ENCODE peak calls at places on chromosomes 16 and 17, in five cellular contexts. One of them, this sample, is unnamed.

GRCh38 chr16:3952342-3953131 is 72.0 kb upstream of the CREBBP start:
- DNase-seq in PC-9: no peak
- DNase-seq in Panc1: no peak
- DNase-seq in ovary: no peak
- DNase-seq in hepatocyte: no peak
- DNase-seq in this sample: no peak

GRCh38 chr17:81950501-81950900 is 3.5 kb upstream of the MYADML2 start:
- DNase-seq in ovary: no peak
- DNase-seq in PC-9: no peak
- DNase-seq in Panc1: no peak
- DNase-seq in hepatocyte: no peak
- DNase-seq in this sample: no peak

GRCh38 chr17:1957037-1957436 is 68.1 kb downstream of the RTN4RL1 start:
- DNase-seq in Panc1: no peak
- DNase-seq in hepatocyte: no peak
- DNase-seq in PC-9: no peak
- DNase-seq in ovary: no peak
- DNase-seq in this sample: no peak

GRCh38 chr16:13390093-13390985 is 488.9 kb downstream of the SHISA9 start:
- DNase-seq in PC-9: no peak
- DNase-seq in hepatocyte: no peak
- DNase-seq in Panc1: no peak
- DNase-seq in ovary: no peak
- DNase-seq in this sample: no peak

GRCh38 chr16:81384006-81384405 is 60.6 kb upstream of the CMIP start:
- DNase-seq in Panc1: no peak
- DNase-seq in PC-9: no peak
- DNase-seq in ovary: no peak
- DNase-seq in hepatocyte: no peak
- DNase-seq in this sample: no peak

GRCh38 chr16:9854665-9855064 is 327.6 kb downstream of the GRIN2A start:
- DNase-seq in PC-9: no peak
- DNase-seq in Panc1: no peak
- DNase-seq in hepatocyte: peak; percentile 32
- DNase-seq in ovary: no peak
- DNase-seq in this sample: no peak

GRCh38 chr17:57369509-57369945 is 113.2 kb downstream of the MSI2 start:
- DNase-seq in Panc1: no peak
- DNase-seq in hepatocyte: no peak
- DNase-seq in PC-9: no peak
- DNase-seq in ovary: no peak
- DNase-seq in this sample: no peak

GRCh38 chr17:60345233-60345632 is 46.7 kb downstream of the USP32 start:
- DNase-seq in ovary: no peak
- DNase-seq in PC-9: no peak
- DNase-seq in Panc1: no peak
- DNase-seq in hepatocyte: no peak
- DNase-seq in this sample: no peak

GRCh38 chr17:17824780-17825614 is 11.8 kb downstream of the SREBF1 start:
- DNase-seq in ovary: peak; percentile 89
- DNase-seq in Panc1: no peak
- DNase-seq in hepatocyte: no peak
- DNase-seq in PC-9: no peak
- DNase-seq in this sample: no peak

GRCh38 chr17:78337244-78338109 is 22.4 kb downstream of the SOCS3 start:
- DNase-seq in ovary: no peak
- DNase-seq in Panc1: no peak
- DNase-seq in PC-9: peak; percentile 71
- DNase-seq in hepatocyte: no peak
- DNase-seq in this sample: no peak

GRCh38 chr17:8362651-8363332 is 13.7 kb downstream of the KRABD2 start:
- DNase-seq in Panc1: no peak
- DNase-seq in PC-9: no peak
- DNase-seq in hepatocyte: no peak
- DNase-seq in ovary: no peak
- DNase-seq in this sample: no peak

GRCh38 chr17:28475151-28475900 is 1.9 kb downstream of the SLC13A2 start:
- DNase-seq in PC-9: peak; percentile 57
- DNase-seq in Panc1: no peak
- DNase-seq in ovary: no peak
- DNase-seq in hepatocyte: peak; percentile 67
- DNase-seq in this sample: no peak

GRCh38 chr17:82570282-82570681 is 50.8 kb downstream of the FOXK2 start:
- DNase-seq in ovary: no peak
- DNase-seq in PC-9: no peak
- DNase-seq in Panc1: no peak
- DNase-seq in hepatocyte: no peak
- DNase-seq in this sample: no peak

GRCh38 chr17:82898976-82899514 is 59.2 kb upstream of the ZNF750 start:
- DNase-seq in PC-9: no peak
- DNase-seq in ovary: no peak
- DNase-seq in Panc1: no peak
- DNase-seq in hepatocyte: no peak
- DNase-seq in this sample: no peak

GRCh38 chr17:10018461-10018891 is 113.4 kb upstream of the RCVRN start:
- DNase-seq in PC-9: no peak
- DNase-seq in Panc1: no peak
- DNase-seq in hepatocyte: no peak
- DNase-seq in ovary: no peak
- DNase-seq in this sample: no peak

GRCh38 chr16:57003439-57004386 is 14.4 kb downstream of the NLRC5 start:
- DNase-seq in Panc1: no peak
- DNase-seq in ovary: no peak
- DNase-seq in hepatocyte: no peak
- DNase-seq in PC-9: no peak
- DNase-seq in this sample: no peak

GRCh38 chr17:73973881-73974409 is 229.5 kb upstream of the RPL38 start:
- DNase-seq in hepatocyte: no peak
- DNase-seq in ovary: no peak
- DNase-seq in Panc1: no peak
- DNase-seq in PC-9: no peak
- DNase-seq in this sample: no peak

GRCh38 chr17:62800580-62800979 is 7.5 kb downstream of the MARCHF10 start:
- DNase-seq in ovary: no peak
- DNase-seq in PC-9: peak; percentile 98
- DNase-seq in Panc1: no peak
- DNase-seq in hepatocyte: peak; percentile 61
- DNase-seq in this sample: peak; percentile 60

GRCh38 chr17:63382136-63382535 is 64.0 kb downstream of the CYB561 start:
- DNase-seq in hepatocyte: no peak
- DNase-seq in ovary: no peak
- DNase-seq in PC-9: no peak
- DNase-seq in Panc1: no peak
- DNase-seq in this sample: no peak

GRCh38 chr17:13537871-13538643 is 63.7 kb downstream of the HS3ST3A1 start:
- DNase-seq in hepatocyte: no peak
- DNase-seq in PC-9: no peak
- DNase-seq in ovary: no peak
- DNase-seq in Panc1: no peak
- DNase-seq in this sample: no peak

GRCh38 chr17:57357830-57358426 is 101.6 kb downstream of the MSI2 start:
- DNase-seq in hepatocyte: no peak
- DNase-seq in PC-9: peak; percentile 95
- DNase-seq in Panc1: no peak
- DNase-seq in ovary: no peak
- DNase-seq in this sample: peak; percentile 84

GRCh38 chr17:64216385-64217248 is 46.4 kb downstream of the TEX2 start:
- DNase-seq in PC-9: no peak
- DNase-seq in hepatocyte: peak; percentile 63
- DNase-seq in Panc1: no peak
- DNase-seq in ovary: peak; percentile 52
- DNase-seq in this sample: no peak

GRCh38 chr17:1714980-1715802 is 5.0 kb upstream of the TLCD2 start:
- DNase-seq in ovary: peak; percentile 91
- DNase-seq in Panc1: no peak
- DNase-seq in hepatocyte: peak; percentile 95
- DNase-seq in PC-9: peak; percentile 84
- DNase-seq in this sample: peak; percentile 55

GRCh38 chr17:36747861-36748260 is 146.5 kb downstream of the MRM1 start:
- DNase-seq in Panc1: no peak
- DNase-seq in ovary: no peak
- DNase-seq in hepatocyte: no peak
- DNase-seq in PC-9: no peak
- DNase-seq in this sample: no peak

GRCh38 chr16:30533748-30534367 is 800 bp downstream of the ZNF747 start:
- DNase-seq in ovary: no peak
- DNase-seq in hepatocyte: no peak
- DNase-seq in PC-9: no peak
- DNase-seq in Panc1: no peak
- DNase-seq in this sample: no peak

GRCh38 chr17:44008205-44008909 is 3.9 kb downstream of the NAGS start:
- DNase-seq in Panc1: no peak
- DNase-seq in PC-9: no peak
- DNase-seq in ovary: no peak
- DNase-seq in hepatocyte: no peak
- DNase-seq in this sample: no peak

GRCh38 chr17:59330314-59330942 is 1.0 kb upstream of the YPEL2 start:
- DNase-seq in PC-9: peak; percentile 44
- DNase-seq in ovary: peak; percentile 26
- DNase-seq in hepatocyte: peak; percentile 80
- DNase-seq in Panc1: no peak
- DNase-seq in this sample: no peak

GRCh38 chr17:79023180-79023705 is 726 bp upstream of the C1QTNF1 start:
- DNase-seq in ovary: no peak
- DNase-seq in Panc1: no peak
- DNase-seq in hepatocyte: no peak
- DNase-seq in PC-9: no peak
- DNase-seq in this sample: no peak

GRCh38 chr16:53781023-53781605 is 77.2 kb downstream of the FTO start:
- DNase-seq in Panc1: no peak
- DNase-seq in PC-9: peak; percentile 85
- DNase-seq in hepatocyte: no peak
- DNase-seq in ovary: no peak
- DNase-seq in this sample: peak; percentile 40

GRCh38 chr17:17467720-17468119 is 9.1 kb upstream of the MED9 start:
- DNase-seq in Panc1: no peak
- DNase-seq in ovary: no peak
- DNase-seq in PC-9: no peak
- DNase-seq in hepatocyte: peak; percentile 74
- DNase-seq in this sample: no peak

GRCh38 chr16:10876799-10877341 is at the start of gene CIITA:
- DNase-seq in ovary: no peak
- DNase-seq in PC-9: peak; percentile 68
- DNase-seq in Panc1: peak; percentile 17
- DNase-seq in hepatocyte: no peak
- DNase-seq in this sample: peak; percentile 74

DNA sequence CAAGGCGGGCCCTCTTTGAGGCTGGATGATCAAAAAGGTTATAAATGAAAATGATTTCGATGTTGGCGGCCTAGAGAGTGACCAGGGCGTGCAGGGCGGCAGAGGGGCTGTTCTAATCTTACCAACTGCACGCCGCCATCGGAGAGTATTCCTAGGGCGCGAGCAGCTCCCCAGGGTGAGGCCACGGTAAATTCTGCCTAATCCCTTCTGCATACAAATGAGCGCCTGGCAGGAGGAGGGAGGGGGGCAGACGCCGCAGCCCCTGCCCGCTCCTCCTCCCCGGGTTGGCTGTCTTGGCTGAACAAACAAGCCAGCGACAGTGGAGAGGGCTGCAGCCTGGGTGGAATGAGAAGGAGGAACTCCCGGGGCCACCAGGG is 183.5 kb downstream of the C16orf78 start:
- DNase-seq in ovary: no peak
- DNase-seq in Panc1: no peak
- DNase-seq in hepatocyte: peak; percentile 38
- DNase-seq in PC-9: no peak
- DNase-seq in this sample: no peak
- H3K27ac ChIP-seq in ovary: no peak overlapping the region
- H3K27ac ChIP-seq in Panc1: no peak overlapping the region
- H3K27ac ChIP-seq in hepatocyte: peak overlapping the region; percentile 40
- H3K27ac ChIP-seq in PC-9: no peak overlapping the region
- H3K27ac ChIP-seq in this sample: no peak overlapping the region

GRCh38 chr16:85541619-85542547 is 71.2 kb upstream of the GSE1 start:
- DNase-seq in hepatocyte: no peak
- DNase-seq in PC-9: no peak
- DNase-seq in Panc1: no peak
- DNase-seq in ovary: no peak
- DNase-seq in this sample: no peak
- H3K27ac ChIP-seq in hepatocyte: peak overlapping the region; percentile 12
- H3K27ac ChIP-seq in PC-9: no peak overlapping the region
- H3K27ac ChIP-seq in Panc1: no peak overlapping the region
- H3K27ac ChIP-seq in ovary: no peak overlapping the region
- H3K27ac ChIP-seq in this sample: no peak overlapping the region

GRCh38 chr16:67750466-67750865 is 31.4 kb upstream of the GFOD2 start:
- DNase-seq in ovary: no peak
- DNase-seq in Panc1: no peak
- DNase-seq in hepatocyte: no peak
- DNase-seq in PC-9: no peak
- DNase-seq in this sample: no peak
- H3K27ac ChIP-seq in ovary: no peak overlapping the region
- H3K27ac ChIP-seq in Panc1: no peak overlapping the region
- H3K27ac ChIP-seq in hepatocyte: no peak overlapping the region
- H3K27ac ChIP-seq in PC-9: no peak overlapping the region
- H3K27ac ChIP-seq in this sample: no peak overlapping the region

GRCh38 chr17:31470592-31470991 is 79.1 kb downstream of the RAB11FIP4 start:
- DNase-seq in ovary: no peak
- DNase-seq in hepatocyte: no peak
- DNase-seq in Panc1: no peak
- DNase-seq in PC-9: no peak
- DNase-seq in this sample: no peak

GRCh38 chr17:31469959-31470358 is 78.5 kb downstream of the RAB11FIP4 start:
- DNase-seq in hepatocyte: no peak
- DNase-seq in PC-9: no peak
- DNase-seq in Panc1: no peak
- DNase-seq in ovary: no peak
- DNase-seq in this sample: no peak

GRCh38 chr17:31472137-31472536 is 80.7 kb downstream of the RAB11FIP4 start:
- DNase-seq in hepatocyte: no peak
- DNase-seq in PC-9: no peak
- DNase-seq in Panc1: no peak
- DNase-seq in ovary: no peak
- DNase-seq in this sample: no peak

GRCh38 chr17:31466096-31466495 is 74.6 kb downstream of the RAB11FIP4 start:
- DNase-seq in PC-9: no peak
- DNase-seq in hepatocyte: no peak
- DNase-seq in ovary: no peak
- DNase-seq in Panc1: no peak
- DNase-seq in this sample: no peak

GRCh38 chr17:31467502-31468256 is 76.2 kb downstream of the RAB11FIP4 start:
- DNase-seq in ovary: no peak
- DNase-seq in PC-9: no peak
- DNase-seq in hepatocyte: peak; percentile 38
- DNase-seq in Panc1: no peak
- DNase-seq in this sample: no peak
- H3K27ac ChIP-seq in ovary: no peak overlapping the region
- H3K27ac ChIP-seq in PC-9: no peak overlapping the region
- H3K27ac ChIP-seq in hepatocyte: no peak overlapping the region
- H3K27ac ChIP-seq in Panc1: no peak overlapping the region
- H3K27ac ChIP-seq in this sample: no peak overlapping the region

DNA sequence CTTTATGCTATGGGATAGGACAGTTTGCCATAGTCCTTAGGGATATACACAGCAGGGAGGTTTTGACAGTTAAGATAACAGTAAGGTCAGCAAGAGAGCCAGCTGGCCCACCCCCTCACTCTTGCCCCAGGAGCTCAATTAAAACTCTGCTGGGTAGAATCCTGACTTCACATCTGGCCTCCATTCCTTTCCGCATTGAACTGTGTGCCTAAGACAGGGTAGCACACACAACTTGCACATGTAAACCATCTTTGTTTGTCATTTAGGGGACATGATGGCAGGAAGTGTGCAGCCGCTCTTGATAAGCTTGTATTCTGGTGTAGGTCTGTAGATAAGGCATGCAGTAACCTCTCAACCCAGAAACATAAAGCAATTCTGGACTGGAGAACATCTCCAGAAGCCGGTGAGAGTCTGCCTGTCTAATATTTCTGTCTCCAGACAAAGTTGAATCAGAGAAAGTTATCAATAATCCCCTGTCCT is 5.2 kb downstream of the MINK1 start:
- DNase-seq in Panc1: no peak
- DNase-seq in hepatocyte: no peak
- DNase-seq in PC-9: no peak
- DNase-seq in ovary: no peak
- DNase-seq in this sample: no peak
- H3K27ac ChIP-seq in Panc1: no peak overlapping the region
- H3K27ac ChIP-seq in hepatocyte: no peak overlapping the region
- H3K27ac ChIP-seq in PC-9: no peak overlapping the region
- H3K27ac ChIP-seq in ovary: peak overlapping the region; percentile 25
- H3K27ac ChIP-seq in this sample: no peak overlapping the region

This sample was measured in epithelial cell of prostate.